ENCODE peak calls at places on chromosomes 1 and 21, in nine cellular contexts. One of them, this sample, is unnamed.

GRCh38 chr1:5522605-5523145 is 469.6 kb downstream of the NPHP4 start:
- DNase-seq in ovary: no peak
- DNase-seq in NB4: no peak
- DNase-seq in prostate gland: no peak
- DNase-seq in tibial nerve: no peak
- DNase-seq in upper lobe of left lung: no peak
- DNase-seq in breast epithelium: no peak
- DNase-seq in A549: no peak
- DNase-seq in HCT116: no peak
- DNase-seq in this sample: no peak

GRCh38 chr1:44336668-44337067 is 18.4 kb downstream of the ERI3 start:
- DNase-seq in breast epithelium: no peak
- DNase-seq in upper lobe of left lung: no peak
- DNase-seq in prostate gland: no peak
- DNase-seq in NB4: no peak
- DNase-seq in tibial nerve: no peak
- DNase-seq in ovary: no peak
- DNase-seq in A549: no peak
- DNase-seq in HCT116: no peak
- DNase-seq in this sample: no peak

GRCh38 chr1:19892628-19893168 is 10.5 kb downstream of the OTUD3 start:
- DNase-seq in ovary: no peak
- DNase-seq in A549: no peak
- DNase-seq in tibial nerve: no peak
- DNase-seq in prostate gland: no peak
- DNase-seq in HCT116: no peak
- DNase-seq in NB4: no peak
- DNase-seq in upper lobe of left lung: no peak
- DNase-seq in breast epithelium: no peak
- DNase-seq in this sample: no peak

GRCh38 chr1:193799948-193800690 is 613.7 kb upstream of the B3GALT2 start:
- DNase-seq in prostate gland: no peak
- DNase-seq in upper lobe of left lung: no peak
- DNase-seq in A549: no peak
- DNase-seq in NB4: no peak
- DNase-seq in breast epithelium: no peak
- DNase-seq in ovary: no peak
- DNase-seq in HCT116: no peak
- DNase-seq in tibial nerve: no peak
- DNase-seq in this sample: no peak

GRCh38 chr1:205144046-205144720 is 22.4 kb upstream of the RBBP5 start:
- DNase-seq in prostate gland: no peak
- DNase-seq in tibial nerve: no peak
- DNase-seq in A549: no peak
- DNase-seq in upper lobe of left lung: no peak
- DNase-seq in NB4: no peak
- DNase-seq in ovary: no peak
- DNase-seq in HCT116: no peak
- DNase-seq in breast epithelium: no peak
- DNase-seq in this sample: no peak

GRCh38 chr1:168626326-168626725 is 49.9 kb downstream of the XCL1 start:
- DNase-seq in upper lobe of left lung: no peak
- DNase-seq in ovary: no peak
- DNase-seq in NB4: peak; percentile 52
- DNase-seq in HCT116: no peak
- DNase-seq in A549: no peak
- DNase-seq in breast epithelium: no peak
- DNase-seq in tibial nerve: no peak
- DNase-seq in prostate gland: no peak
- DNase-seq in this sample: no peak

GRCh38 chr1:231781887-231782286 is 155.3 kb downstream of the DISC1 start:
- DNase-seq in ovary: no peak
- DNase-seq in prostate gland: no peak
- DNase-seq in NB4: peak; percentile 81
- DNase-seq in tibial nerve: no peak
- DNase-seq in A549: no peak
- DNase-seq in upper lobe of left lung: no peak
- DNase-seq in breast epithelium: no peak
- DNase-seq in HCT116: no peak
- DNase-seq in this sample: no peak

GRCh38 chr1:229309074-229309473 is 33.8 kb downstream of the CCSAP start:
- DNase-seq in HCT116: no peak
- DNase-seq in NB4: no peak
- DNase-seq in prostate gland: no peak
- DNase-seq in upper lobe of left lung: no peak
- DNase-seq in breast epithelium: no peak
- DNase-seq in ovary: no peak
- DNase-seq in A549: no peak
- DNase-seq in tibial nerve: no peak
- DNase-seq in this sample: no peak

GRCh38 chr21:45164838-45165237 is 90.5 kb downstream of the ADARB1 start:
- DNase-seq in ovary: no peak
- DNase-seq in tibial nerve: no peak
- DNase-seq in upper lobe of left lung: no peak
- DNase-seq in HCT116: no peak
- DNase-seq in A549: no peak
- DNase-seq in prostate gland: peak; percentile 3
- DNase-seq in NB4: no peak
- DNase-seq in breast epithelium: no peak
- DNase-seq in this sample: no peak

GRCh38 chr1:8217011-8217711 is 100.8 kb upstream of the SLC45A1 start:
- DNase-seq in tibial nerve: no peak
- DNase-seq in A549: no peak
- DNase-seq in upper lobe of left lung: peak; percentile 92
- DNase-seq in prostate gland: no peak
- DNase-seq in HCT116: no peak
- DNase-seq in ovary: peak; percentile 61
- DNase-seq in NB4: no peak
- DNase-seq in breast epithelium: no peak
- DNase-seq in this sample: no peak

GRCh38 chr21:38120984-38121855 is 135.6 kb upstream of the KCNJ15 start:
- DNase-seq in breast epithelium: no peak
- DNase-seq in A549: no peak
- DNase-seq in NB4: no peak
- DNase-seq in ovary: no peak
- DNase-seq in HCT116: no peak
- DNase-seq in prostate gland: no peak
- DNase-seq in tibial nerve: no peak
- DNase-seq in upper lobe of left lung: peak; percentile 4
- DNase-seq in this sample: no peak

GRCh38 chr21:44855572-44855971 is 17.9 kb downstream of the PTTG1IP start:
- DNase-seq in tibial nerve: no peak
- DNase-seq in breast epithelium: no peak
- DNase-seq in NB4: no peak
- DNase-seq in A549: no peak
- DNase-seq in upper lobe of left lung: no peak
- DNase-seq in ovary: no peak
- DNase-seq in HCT116: no peak
- DNase-seq in prostate gland: no peak
- DNase-seq in this sample: no peak

DNA sequence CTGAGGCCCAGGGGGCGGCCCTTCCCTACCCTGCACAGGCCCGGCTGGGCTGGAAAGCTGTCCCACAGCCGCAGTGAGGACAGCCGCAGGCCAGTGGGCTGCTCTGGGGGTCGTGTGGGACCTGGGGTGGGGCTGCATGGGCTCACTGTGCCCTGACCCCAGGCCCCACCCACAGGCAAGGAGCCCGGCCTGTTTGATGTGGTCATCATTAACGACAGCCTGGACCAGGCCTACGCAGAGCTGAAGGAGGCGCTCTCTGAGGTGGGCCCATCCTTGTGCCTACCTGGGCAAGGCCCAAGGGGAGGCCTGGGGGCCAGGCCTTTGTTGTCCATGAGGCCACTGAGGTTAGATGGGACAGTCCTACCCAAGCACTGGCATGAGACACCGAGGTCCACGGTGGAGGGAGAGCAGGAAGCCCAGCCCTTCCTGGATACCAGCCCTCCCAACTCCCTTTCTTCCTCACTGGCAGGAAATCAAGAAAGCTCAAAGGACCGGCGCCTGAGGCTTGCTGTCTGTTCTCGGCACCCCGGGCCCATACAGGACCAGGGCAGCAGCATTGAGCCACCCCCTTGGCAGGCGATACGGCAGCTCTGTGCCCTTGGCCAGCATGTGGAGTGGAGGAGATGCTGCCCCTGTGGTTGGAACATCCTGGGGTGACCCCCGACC is 1.4 kb upstream of the GJC2 start:
- DNase-seq in breast epithelium: no peak
- DNase-seq in prostate gland: no peak
- DNase-seq in upper lobe of left lung: peak; percentile 58
- DNase-seq in tibial nerve: peak; percentile 13
- DNase-seq in A549: no peak
- DNase-seq in HCT116: no peak
- DNase-seq in NB4: no peak
- DNase-seq in ovary: peak; percentile 57
- DNase-seq in this sample: no peak
- TF ChIP-seq POLR2A in breast epithelium: no peak
- TF ChIP-seq POLR2A in prostate gland: no peak
- TF ChIP-seq POLR2A in upper lobe of left lung: no peak
- TF ChIP-seq POLR2A in tibial nerve: no peak
- TF ChIP-seq POLR2A in A549: no peak
- TF ChIP-seq POLR2A in HCT116: no peak
- TF ChIP-seq POLR2A in NB4: no peak
- TF ChIP-seq POLR2A in ovary: no peak
- TF ChIP-seq POLR2A in this sample: no peak

GRCh38 chr21:18493420-18493819 is 89.8 kb upstream of the TMPRSS15 start:
- DNase-seq in upper lobe of left lung: no peak
- DNase-seq in A549: no peak
- DNase-seq in ovary: no peak
- DNase-seq in prostate gland: no peak
- DNase-seq in breast epithelium: no peak
- DNase-seq in NB4: no peak
- DNase-seq in tibial nerve: no peak
- DNase-seq in HCT116: no peak
- DNase-seq in this sample: no peak

GRCh38 chr21:18498428-18498827 is 94.8 kb upstream of the TMPRSS15 start:
- DNase-seq in tibial nerve: no peak
- DNase-seq in prostate gland: no peak
- DNase-seq in HCT116: no peak
- DNase-seq in A549: no peak
- DNase-seq in NB4: no peak
- DNase-seq in breast epithelium: no peak
- DNase-seq in ovary: no peak
- DNase-seq in upper lobe of left lung: no peak
- DNase-seq in this sample: no peak

GRCh38 chr21:18499761-18500376 is 96.3 kb upstream of the TMPRSS15 start:
- DNase-seq in NB4: peak; percentile 56
- DNase-seq in prostate gland: no peak
- DNase-seq in tibial nerve: peak; percentile 28
- DNase-seq in HCT116: peak; percentile 10
- DNase-seq in A549: no peak
- DNase-seq in breast epithelium: no peak
- DNase-seq in ovary: no peak
- DNase-seq in upper lobe of left lung: no peak
- DNase-seq in this sample: no peak

GRCh38 chr21:18495553-18495952 is 92.0 kb upstream of the TMPRSS15 start:
- DNase-seq in HCT116: no peak
- DNase-seq in upper lobe of left lung: no peak
- DNase-seq in tibial nerve: no peak
- DNase-seq in ovary: no peak
- DNase-seq in A549: no peak
- DNase-seq in prostate gland: no peak
- DNase-seq in NB4: no peak
- DNase-seq in breast epithelium: no peak
- DNase-seq in this sample: no peak
- H3K4me3 ChIP-seq in HCT116: no peak overlapping the region
- H3K4me3 ChIP-seq in upper lobe of left lung: no peak overlapping the region
- H3K4me3 ChIP-seq in tibial nerve: no peak overlapping the region
- H3K4me3 ChIP-seq in ovary: no peak overlapping the region
- H3K4me3 ChIP-seq in A549: no peak overlapping the region
- H3K4me3 ChIP-seq in prostate gland: no peak overlapping the region
- H3K4me3 ChIP-seq in NB4: no peak overlapping the region
- H3K4me3 ChIP-seq in breast epithelium: no peak overlapping the region
- H3K4me3 ChIP-seq in this sample: no peak overlapping the region

GRCh38 chr1:179264506-179264905 is 29.1 kb upstream of the SOAT1 start:
- DNase-seq in tibial nerve: no peak
- DNase-seq in upper lobe of left lung: no peak
- DNase-seq in breast epithelium: no peak
- DNase-seq in HCT116: no peak
- DNase-seq in ovary: no peak
- DNase-seq in NB4: no peak
- DNase-seq in prostate gland: no peak
- DNase-seq in A549: no peak
- DNase-seq in this sample: no peak

GRCh38 chr1:179263121-179263520 is 30.5 kb upstream of the SOAT1 start:
- DNase-seq in upper lobe of left lung: no peak
- DNase-seq in ovary: no peak
- DNase-seq in prostate gland: no peak
- DNase-seq in breast epithelium: no peak
- DNase-seq in tibial nerve: no peak
- DNase-seq in A549: no peak
- DNase-seq in HCT116: no peak
- DNase-seq in NB4: no peak
- DNase-seq in this sample: no peak

GRCh38 chr1:179269071-179269470 is 24.5 kb upstream of the SOAT1 start:
- DNase-seq in upper lobe of left lung: no peak
- DNase-seq in NB4: no peak
- DNase-seq in prostate gland: no peak
- DNase-seq in tibial nerve: no peak
- DNase-seq in A549: no peak
- DNase-seq in HCT116: no peak
- DNase-seq in ovary: no peak
- DNase-seq in breast epithelium: no peak
- DNase-seq in this sample: no peak
- TF ChIP-seq POLR2A in upper lobe of left lung: no peak
- TF ChIP-seq POLR2A in NB4: no peak
- TF ChIP-seq POLR2A in prostate gland: no peak
- TF ChIP-seq POLR2A in tibial nerve: no peak
- TF ChIP-seq POLR2A in A549: no peak
- TF ChIP-seq POLR2A in HCT116: no peak
- TF ChIP-seq POLR2A in ovary: no peak
- TF ChIP-seq POLR2A in breast epithelium: no peak
- TF ChIP-seq POLR2A in this sample: no peak

GRCh38 chr1:203555484-203556046 is 61.6 kb downstream of the OPTC start:
- DNase-seq in ovary: no peak
- DNase-seq in HCT116: no peak
- DNase-seq in NB4: no peak
- DNase-seq in breast epithelium: no peak
- DNase-seq in upper lobe of left lung: no peak
- DNase-seq in prostate gland: no peak
- DNase-seq in tibial nerve: no peak
- DNase-seq in A549: no peak
- DNase-seq in this sample: no peak

GRCh38 chr1:203559523-203559922 is 65.6 kb downstream of the OPTC start:
- DNase-seq in upper lobe of left lung: no peak
- DNase-seq in NB4: no peak
- DNase-seq in breast epithelium: no peak
- DNase-seq in tibial nerve: no peak
- DNase-seq in HCT116: no peak
- DNase-seq in prostate gland: no peak
- DNase-seq in A549: no peak
- DNase-seq in ovary: peak; percentile 31
- DNase-seq in this sample: no peak

GRCh38 chr1:203557390-203557789 is 63.4 kb downstream of the OPTC start:
- DNase-seq in tibial nerve: no peak
- DNase-seq in upper lobe of left lung: no peak
- DNase-seq in A549: no peak
- DNase-seq in HCT116: no peak
- DNase-seq in breast epithelium: peak; percentile 22
- DNase-seq in prostate gland: no peak
- DNase-seq in NB4: no peak
- DNase-seq in ovary: peak; percentile 39
- DNase-seq in this sample: peak; percentile 88

GRCh38 chr1:203556047-203556851 is 62.3 kb downstream of the OPTC start:
- DNase-seq in ovary: peak; percentile 59
- DNase-seq in A549: no peak
- DNase-seq in prostate gland: no peak
- DNase-seq in HCT116: no peak
- DNase-seq in breast epithelium: no peak
- DNase-seq in NB4: no peak
- DNase-seq in upper lobe of left lung: peak; percentile 42
- DNase-seq in tibial nerve: peak; percentile 53
- DNase-seq in this sample: peak; percentile 93

GRCh38 chr1:203557958-203558760 is 64.2 kb downstream of the OPTC start:
- DNase-seq in HCT116: no peak
- DNase-seq in breast epithelium: no peak
- DNase-seq in prostate gland: no peak
- DNase-seq in tibial nerve: peak; percentile 30
- DNase-seq in ovary: peak; percentile 30
- DNase-seq in upper lobe of left lung: no peak
- DNase-seq in A549: peak; percentile 65
- DNase-seq in NB4: peak; percentile 70
- DNase-seq in this sample: peak; percentile 58
- H3K4me3 ChIP-seq in HCT116: no peak overlapping the region
- H3K4me3 ChIP-seq in breast epithelium: no peak overlapping the region
- H3K4me3 ChIP-seq in prostate gland: no peak overlapping the region
- H3K4me3 ChIP-seq in tibial nerve: no peak overlapping the region
- H3K4me3 ChIP-seq in ovary: no peak overlapping the region
- H3K4me3 ChIP-seq in upper lobe of left lung: no peak overlapping the region
- H3K4me3 ChIP-seq in A549: no peak overlapping the region
- H3K4me3 ChIP-seq in NB4: no peak overlapping the region
- H3K4me3 ChIP-seq in this sample: no peak overlapping the region